ENCODE peak calls at places on chromosomes 3 and 15, in four cellular contexts. E, Y, G and F are unnamed samples.

GRCh38 chr3:127011270-127011992 is 28.5 kb downstream of the PLXNA1 start:
- DNase-seq in Y (no peak), G (peak), E (no peak), F (no peak)

GRCh38 chr15:38853608-38854007 is 289.0 kb upstream of the RASGRP1 start:
- DNase-seq in Y (peak), E (no peak), G (peak), F (no peak)

GRCh38 chr3:18389108-18389733 is 35.9 kb downstream of the SATB1 start:
- DNase-seq in Y (peak), E (peak), G (peak), F (no peak)

GRCh38 chr3:12335421-12335820 is 46.6 kb downstream of the PPARG start:
- DNase-seq in G (no peak), E (no peak), Y (no peak), F (no peak)

GRCh38 chr15:95916568-95916967 is 413.9 kb upstream of the NR2F2 start:
- DNase-seq in Y (no peak), G (no peak), E (no peak), F (no peak)

GRCh38 chr15:78387678-78388077 is 47.5 kb downstream of the CRABP1 start:
- DNase-seq in E (no peak), Y (no peak), G (no peak), F (no peak)

GRCh38 chr3:134666466-134666865 is 15.6 kb upstream of the KY start:
- DNase-seq in G (peak), Y (no peak), E (no peak), F (no peak)

GRCh38 chr3:74314696-74315095 is 299.8 kb downstream of the CNTN3 start:
- DNase-seq in Y (no peak), E (no peak), G (no peak), F (no peak)

GRCh38 chr3:15079083-15079482 is 14.0 kb upstream of the MRPS25 start:
- DNase-seq in E (no peak), Y (no peak), G (no peak), F (no peak)

GRCh38 chr15:44010114-44010513 is 183.3 kb downstream of the WDR76 start:
- DNase-seq in E (no peak), G (no peak), Y (no peak), F (no peak)

GRCh38 chr15:40878785-40879184 is 4.8 kb upstream of the RHOV start:
- DNase-seq in Y (no peak), E (no peak), G (peak), F (no peak)

GRCh38 chr3:151775314-151776258 is 38.3 kb upstream of the AADAC start:
- DNase-seq in Y (no peak), E (peak), G (no peak), F (no peak)
- TF ChIP-seq MYC in Y (no peak), E (no peak), G (no peak), F (no peak)

GRCh38 chr3:184734903-184735630 is 23.2 kb upstream of the MAGEF1 start:
- DNase-seq in G (no peak), Y (no peak), E (no peak), F (no peak)

GRCh38 chr3:184733181-184733580 is 21.3 kb upstream of the MAGEF1 start:
- DNase-seq in E (no peak), G (no peak), Y (no peak), F (no peak)

GRCh38 chr3:184730924-184731323 is 19.1 kb upstream of the MAGEF1 start:
- DNase-seq in E (no peak), G (no peak), Y (no peak), F (no peak)

GRCh38 chr3:184733971-184734608 is 22.2 kb upstream of the MAGEF1 start:
- DNase-seq in Y (no peak), E (no peak), G (no peak), F (no peak)

GRCh38 chr3:184732133-184732532 is 20.3 kb upstream of the MAGEF1 start:
- DNase-seq in E (no peak), Y (no peak), G (no peak), F (no peak)
- TF ChIP-seq MYC in E (no peak), Y (no peak), G (no peak), F (no peak)

DNA sequence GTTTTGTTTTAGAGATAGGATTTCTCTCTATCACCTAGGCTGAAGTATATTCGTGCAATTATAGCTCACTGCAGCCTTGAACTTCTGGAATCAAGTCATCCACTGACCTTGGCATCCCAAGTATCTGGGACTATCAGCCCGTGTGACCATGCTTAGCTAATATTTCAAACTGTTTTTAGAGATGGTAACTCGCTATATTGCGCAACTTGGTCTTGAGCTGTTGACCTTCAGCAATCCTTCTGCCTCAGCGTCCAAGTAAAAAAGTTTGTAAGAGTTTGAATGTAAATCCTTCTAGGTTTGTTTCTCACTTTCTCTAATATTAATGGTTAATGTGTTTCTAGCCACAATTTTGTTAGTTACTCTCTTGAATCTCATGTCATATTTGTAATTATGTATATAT is 1243.5 kb upstream of the CADM2 start:
- DNase-seq in G (no peak), Y (no peak), E (no peak), F (no peak)
- TF ChIP-seq MYC in G (no peak), Y (no peak), E (no peak), F (no peak)

GRCh38 chr15:58003810-58004209 is 61.7 kb downstream of the ALDH1A2 start:
- DNase-seq in G (no peak), E (no peak), Y (no peak), F (no peak)
- TF ChIP-seq MYC in G (no peak), E (no peak), Y (no peak), F (no peak)

GRCh38 chr3:66956740-66957139 is 41.4 kb upstream of the KBTBD8 start:
- DNase-seq in Y (no peak), E (no peak), G (no peak), F (no peak)

GRCh38 chr3:66957357-66957756 is 40.8 kb upstream of the KBTBD8 start:
- DNase-seq in Y (no peak), G (no peak), E (no peak), F (no peak)

DNA sequence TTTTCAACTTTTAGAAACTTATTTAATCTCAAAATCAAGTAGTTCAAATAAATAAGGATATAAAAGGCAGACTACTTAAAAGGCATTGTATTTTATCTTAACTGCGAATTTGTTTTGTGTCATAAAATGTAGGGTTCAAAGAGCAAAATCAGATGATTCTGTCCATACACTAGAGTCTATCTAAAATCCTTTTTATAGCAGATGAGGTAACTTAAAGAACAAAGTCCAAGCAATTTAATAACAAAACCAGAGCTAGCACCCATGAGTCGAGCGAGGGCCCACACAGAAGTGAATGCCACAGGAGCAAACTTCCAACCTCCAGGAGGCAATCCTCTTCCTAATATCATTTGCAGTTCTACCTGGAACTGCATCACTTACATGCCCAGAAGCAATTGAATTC is 35.5 kb upstream of the KBTBD8 start:
- DNase-seq in Y (no peak), G (no peak), E (no peak), F (no peak)
- TF ChIP-seq MYC in Y (no peak), G (no peak), E (no peak), F (no peak)